ENCODE peak calls at places on chromosomes 1 and 21, in four cellular contexts. V, S, D and P are unnamed samples.

GRCh38 chr1:55081188-55081904 is 42.0 kb downstream of the PCSK9 start:
- DNase-seq in D (no peak), S (no peak), V (no peak), P (no peak)

GRCh38 chr1:37602750-37603694 is 7.3 kb upstream of the GNL2 start:
- DNase-seq in S (peak), D (no peak), V (no peak), P (no peak)

GRCh38 chr1:34645919-34646318 is 108.9 kb upstream of the GJB5 start:
- DNase-seq in D (no peak), V (no peak), S (no peak), P (no peak)

GRCh38 chr1:26234644-26235384 is 814 bp downstream of the CEP85 start:
- DNase-seq in D (no peak), S (peak), V (no peak), P (no peak)

GRCh38 chr1:100794719-100795645 is 75.4 kb downstream of the VCAM1 start:
- DNase-seq in V (no peak), D (no peak), S (no peak), P (no peak)

GRCh38 chr21:15144026-15144425 is 79.2 kb upstream of the NRIP1 start:
- DNase-seq in V (no peak), D (no peak), S (no peak), P (no peak)

GRCh38 chr21:44485254-44485793 is 30.0 kb downstream of the LRRC3 start:
- DNase-seq in D (no peak), V (no peak), S (peak), P (no peak)

GRCh38 chr1:165116732-165117131 is 239.8 kb downstream of the LMX1A start:
- DNase-seq in D (no peak), V (no peak), S (peak), P (no peak)

GRCh38 chr1:178220094-178220493 is 126.2 kb downstream of the RASAL2 start:
- DNase-seq in V (no peak), S (no peak), D (no peak), P (no peak)

GRCh38 chr1:99827970-99828369 is 22.2 kb upstream of the AGL start:
- DNase-seq in D (no peak), S (no peak), V (no peak), P (no peak)

GRCh38 chr1:80495806-80496205 is 1304.9 kb upstream of the ADGRL2 start:
- DNase-seq in S (no peak), D (no peak), V (no peak), P (no peak)

GRCh38 chr21:34520769-34521508 is 8.9 kb upstream of the KCNE1 start:
- DNase-seq in S (no peak), D (peak), V (no peak), P (no peak)

GRCh38 chr21:44933938-44934260 is 5.9 kb upstream of the SLX9 start:
- DNase-seq in S (no peak), D (no peak), V (no peak), P (no peak)

GRCh38 chr1:13642306-13643004 is 57.5 kb upstream of the PRDM2 start:
- DNase-seq in D (no peak), S (no peak), V (no peak), P (no peak)
- H3K27ac ChIP-seq in D (no peak), S (no peak), V (no peak), P (no peak)

GRCh38 chr1:30823627-30823968 is 66.0 kb upstream of the LAPTM5 start:
- DNase-seq in S (no peak), V (no peak), D (no peak), P (peak)
- H3K27ac ChIP-seq in S (peak), V (peak), D (peak), P (peak)

GRCh38 chr1:168121314-168122029 is 15.3 kb downstream of the GPR161 start:
- DNase-seq in V (peak), S (peak), D (peak), P (no peak)
- H3K27ac ChIP-seq in V (no peak), S (peak), D (peak), P (no peak)

GRCh38 chr1:27951396-27951795 is 8.4 kb upstream of the XKR8 start:
- DNase-seq in S (no peak), D (no peak), V (no peak), P (no peak)
- H3K27ac ChIP-seq in S (no peak), D (no peak), V (no peak), P (no peak)